ENCODE peak calls at places on chromosomes 2 and 18, in eight cellular contexts. R, Q, T, I, S, K, M and Z are unnamed samples.

GRCh38 chr18:46630160-46630559 is 26.9 kb downstream of the LOXHD1 start:
- DNase-seq in R (no peak), K (no peak), T (peak; percentile 19), S (peak; percentile 13), M (no peak), Q (no peak), I (no peak), Z (no peak)

GRCh38 chr2:45119855-45120254 is 110.6 kb upstream of the SIX2 start:
- DNase-seq in K (no peak), R (no peak), I (no peak), Q (no peak), M (no peak), T (peak; percentile 98), S (peak; percentile 90), Z (no peak)

GRCh38 chr18:70374154-70374553 is 85.3 kb downstream of the SOCS6 start:
- DNase-seq in T (no peak), K (no peak), R (no peak), I (no peak), Q (no peak), M (no peak), S (no peak), Z (no peak)

GRCh38 chr2:164898475-164898874 is 56.9 kb downstream of the SLC38A11 start:
- DNase-seq in M (no peak), R (no peak), S (peak; percentile 69), Q (no peak), T (peak; percentile 56), I (no peak), K (no peak), Z (no peak)

GRCh38 chr2:117661619-117662018 is 152.9 kb upstream of the DDX18 start:
- DNase-seq in K (no peak), R (no peak), Q (no peak), I (no peak), M (no peak), S (no peak), T (no peak), Z (no peak)

GRCh38 chr2:71603851-71604708 is 150.7 kb downstream of the DYSF start:
- DNase-seq in S (no peak), T (no peak), M (no peak), K (no peak), R (peak; percentile 10), I (no peak), Q (no peak), Z (no peak)

GRCh38 chr2:61928816-61929471 is 23.5 kb downstream of the COMMD1 start:
- DNase-seq in Q (no peak), K (no peak), I (no peak), M (no peak), S (peak; percentile 16), T (no peak), R (no peak), Z (no peak)

GRCh38 chr2:43032894-43033270 is 193.5 kb downstream of the ZFP36L2 start:
- DNase-seq in M (no peak), K (no peak), T (no peak), I (no peak), S (no peak), Q (no peak), R (no peak), Z (no peak)

GRCh38 chr2:118049140-118050128 is 35.6 kb upstream of the CCDC93 start:
- DNase-seq in I (no peak), Q (no peak), T (no peak), R (no peak), M (no peak), K (no peak), S (no peak), Z (no peak)

GRCh38 chr18:67199993-67200617 is 316.4 kb downstream of the DSEL start:
- DNase-seq in Q (no peak), I (no peak), S (peak; percentile 71), R (no peak), M (no peak), K (no peak), T (peak; percentile 68), Z (peak; percentile 46)

GRCh38 chr2:152443771-152444170 is 108.8 kb downstream of the FMNL2 start:
- DNase-seq in K (no peak), S (no peak), T (peak; percentile 81), Q (no peak), R (no peak), I (no peak), M (no peak), Z (no peak)